ENCODE peak calls at places on chromosomes 5 and 9, in five cellular contexts. B is BJ, F is fibroblast of mammary gland, N is HFF-Myc, U is transverse colon. Y is an unnamed sample.

GRCh38 chr5:25850581-25850980 is 1187.8 kb downstream of the CDH9 start:
- DNase-seq in B (no peak), F (no peak), N (no peak), U (no peak), Y (no peak)

GRCh38 chr9:110133608-110134214 is 74.2 kb downstream of the C9orf152 start:
- DNase-seq in B (no peak), F (peak), N (no peak), U (no peak), Y (no peak)

GRCh38 chr5:136012041-136012804 is 16.6 kb upstream of the TGFBI start:
- DNase-seq in B (no peak), F (peak), N (no peak), U (no peak), Y (no peak)

GRCh38 chr5:178308541-178309092 is 76.0 kb upstream of the PHYKPL start:
- DNase-seq in B (no peak), F (no peak), N (no peak), U (no peak), Y (no peak)

GRCh38 chr5:172005708-172006377 is 595 bp downstream of the FBXW11 start:
- DNase-seq in B (no peak), F (no peak), N (no peak), U (peak), Y (no peak)

GRCh38 chr9:121059998-121060636 is 10.0 kb upstream of the C5 start:
- DNase-seq in B (no peak), F (peak), N (peak), U (no peak), Y (no peak)

GRCh38 chr9:79155308-79155707 is 416.5 kb upstream of the TLE4 start:
- DNase-seq in B (no peak), F (no peak), N (no peak), U (no peak), Y (no peak)

GRCh38 chr5:88396635-88397285 is 128.1 kb upstream of the TMEM161B start:
- DNase-seq in B (no peak), F (no peak), N (no peak), U (no peak), Y (no peak)

GRCh38 chr5:69238760-69239251 is 4.1 kb downstream of the CDK7 start:
- DNase-seq in B (no peak), F (peak), N (peak), U (no peak), Y (peak)

GRCh38 chr9:136570191-136570845 is 24.5 kb upstream of the NOTCH1 start:
- DNase-seq in B (no peak), F (no peak), N (no peak), U (no peak), Y (no peak)
- H3K4me3 ChIP-seq in B (no peak), F (no peak), N (no peak), U (no peak), Y (no peak)

DNA sequence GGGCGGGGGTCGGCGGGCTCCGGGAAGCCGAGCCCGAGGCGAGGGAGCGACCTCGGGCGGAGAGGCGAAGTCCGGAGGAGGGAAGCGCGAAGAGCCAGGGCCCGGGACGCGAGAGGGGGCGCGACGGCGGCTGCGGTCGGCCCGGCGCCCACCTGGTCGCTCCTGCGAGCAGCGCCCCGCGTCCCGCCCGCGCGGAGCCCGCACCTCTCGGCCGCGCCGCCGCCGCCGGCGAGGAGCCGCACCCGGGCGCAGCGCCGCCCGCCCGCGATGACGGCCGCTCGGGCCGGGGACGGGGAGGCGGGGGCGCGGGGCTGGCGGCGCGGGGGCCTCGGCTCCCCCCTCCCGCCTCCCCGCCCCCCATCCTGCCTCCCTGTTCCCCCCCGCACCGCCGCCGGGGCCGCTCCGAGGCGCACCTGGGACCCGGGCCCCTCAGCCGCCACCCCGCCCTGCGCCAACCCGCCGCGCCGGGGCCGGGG is 2.6 kb downstream of the NR5A1 start:
- DNase-seq in B (no peak), F (no peak), N (no peak), U (no peak), Y (no peak)
- H3K4me3 ChIP-seq in B (no peak), F (no peak), N (no peak), U (peak), Y (no peak)

DNA sequence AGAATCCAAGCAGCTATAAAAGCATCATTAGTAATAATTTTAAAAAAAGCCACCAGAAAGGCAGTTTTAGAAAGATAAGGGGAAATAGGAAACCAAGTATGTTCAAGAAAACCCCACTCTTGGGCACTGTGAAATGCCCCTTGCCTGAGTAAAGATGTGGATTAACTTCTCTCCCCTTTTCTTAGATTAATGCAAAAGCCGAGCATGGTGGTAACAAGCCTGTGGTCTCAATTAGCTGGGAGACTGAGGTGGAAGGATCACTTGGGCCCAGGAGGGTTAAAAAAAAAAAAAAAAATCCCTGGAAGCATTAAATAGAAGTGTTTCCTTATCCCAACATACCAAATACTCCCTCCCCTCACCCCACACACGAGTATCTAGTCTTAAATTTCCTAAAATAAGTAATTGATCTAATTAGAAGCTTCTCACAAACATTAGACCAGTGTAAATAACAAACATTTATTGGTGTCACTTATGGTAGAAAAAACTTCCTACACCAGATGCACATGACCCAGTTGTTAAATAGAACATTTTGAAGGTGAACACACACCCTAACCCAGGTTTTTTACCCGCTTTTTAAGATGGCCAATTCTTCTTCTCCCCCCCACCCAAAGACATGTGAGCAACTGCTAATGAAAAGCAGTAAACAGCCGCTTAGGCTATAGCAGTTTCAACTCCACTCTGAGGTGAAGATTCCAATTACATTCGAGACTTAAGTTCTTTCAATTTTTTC is 5.2 kb downstream of the HSPA5 start:
- DNase-seq in B (no peak), F (no peak), N (no peak), U (no peak), Y (no peak)
- H3K4me3 ChIP-seq in B (peak), F (no peak), N (peak), U (no peak), Y (peak)

GRCh38 chr5:6788956-6789649 is 75.9 kb downstream of the TENT4A start:
- DNase-seq in B (no peak), F (no peak), N (no peak), U (no peak), Y (no peak)

GRCh38 chr5:6792376-6792775 is 79.1 kb downstream of the TENT4A start:
- DNase-seq in B (no peak), F (no peak), N (no peak), U (no peak), Y (no peak)

GRCh38 chr5:6792911-6793451 is 79.7 kb downstream of the TENT4A start:
- DNase-seq in B (no peak), F (no peak), N (no peak), U (no peak), Y (no peak)

GRCh38 chr5:6790346-6790865 is 77.2 kb downstream of the TENT4A start:
- DNase-seq in B (no peak), F (no peak), N (no peak), U (no peak), Y (no peak)

GRCh38 chr5:6791031-6791577 is 77.9 kb downstream of the TENT4A start:
- DNase-seq in B (no peak), F (no peak), N (no peak), U (no peak), Y (no peak)
- H3K4me3 ChIP-seq in B (no peak), F (no peak), N (no peak), U (no peak), Y (no peak)

GRCh38 chr9:129972816-129973215 is 70.2 kb downstream of the FNBP1 start:
- DNase-seq in B (no peak), F (no peak), N (no peak), U (no peak), Y (no peak)
- H3K4me3 ChIP-seq in B (no peak), F (no peak), N (no peak), U (no peak), Y (no peak)

GRCh38 chr5:14457475-14457874 is 124.1 kb upstream of the OTULINL start:
- DNase-seq in B (no peak), F (no peak), N (no peak), U (no peak), Y (no peak)

GRCh38 chr5:14452685-14453084 is 128.9 kb upstream of the OTULINL start:
- DNase-seq in B (no peak), F (peak), N (no peak), U (no peak), Y (no peak)

GRCh38 chr5:14450055-14450524 is 131.5 kb upstream of the OTULINL start:
- DNase-seq in B (peak), F (peak), N (peak), U (no peak), Y (peak)

GRCh38 chr5:14451866-14452265 is 129.7 kb upstream of the OTULINL start:
- DNase-seq in B (no peak), F (no peak), N (no peak), U (no peak), Y (no peak)

DNA sequence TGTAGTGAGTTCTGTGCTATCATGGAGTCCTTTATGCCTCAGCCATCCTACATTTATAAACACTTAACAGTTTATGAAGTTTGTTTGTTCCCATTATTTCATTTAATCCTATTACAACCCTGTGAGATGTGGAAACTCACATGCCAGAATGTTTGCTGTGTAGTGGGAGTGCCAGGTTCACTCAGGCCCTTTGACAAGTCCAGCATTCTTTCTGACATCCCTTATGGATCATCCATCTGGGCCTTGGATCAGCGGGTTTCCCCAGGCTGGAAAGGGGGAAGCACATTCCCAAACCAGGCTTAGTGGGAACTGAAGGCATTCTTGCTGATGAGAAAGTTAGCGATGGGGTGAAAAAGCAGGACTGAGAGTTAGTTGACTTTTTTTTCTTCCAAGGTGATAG is 128.1 kb upstream of the OTULINL start:
- DNase-seq in B (no peak), F (no peak), N (no peak), U (no peak), Y (no peak)
- H3K4me3 ChIP-seq in B (no peak), F (no peak), N (no peak), U (no peak), Y (no peak)

GRCh38 chr5:66655395-66656324 is 59.5 kb downstream of the MAST4 start:
- DNase-seq in B (no peak), F (peak), N (no peak), U (no peak), Y (no peak)
- H3K4me3 ChIP-seq in B (no peak), F (no peak), N (no peak), U (no peak), Y (no peak)

Y was measured in AG04449.